ENCODE peak calls at places on chromosome 16, in four cellular contexts. T is breast epithelium, K is right lobe of liver, H is mesendoderm. J is an unnamed sample.

GRCh38 chr16:67833035-67833417 is 9.1 kb upstream of the THAP11 start:
- DNase-seq in T (no peak), K (no peak), H (no peak), J (no peak)

GRCh38 chr16:68848786-68849185 is 5.5 kb downstream of the TANGO6 start:
- DNase-seq in T (no peak), K (no peak), H (no peak), J (no peak)

GRCh38 chr16:4372578-4373355 is 1.1 kb downstream of the VASN start:
- DNase-seq in T (no peak), K (peak; percentile 94), H (peak; percentile 52), J (no peak)

GRCh38 chr16:31386157-31386984 is 6.8 kb upstream of the ITGAD start:
- DNase-seq in T (no peak), K (no peak), H (peak; percentile 78), J (no peak)

GRCh38 chr16:86095131-86095752 is 196.3 kb downstream of the IRF8 start:
- DNase-seq in T (no peak), K (peak; percentile 17), H (no peak), J (no peak)

GRCh38 chr16:24853830-24854229 is 8.1 kb downstream of the SLC5A11 start:
- DNase-seq in T (no peak), K (no peak), H (no peak), J (no peak)

GRCh38 chr16:30053376-30054015 is 12.1 kb upstream of the ALDOA start:
- DNase-seq in T (no peak), K (no peak), H (peak; percentile 86), J (no peak)

GRCh38 chr16:30775381-30776099 is 11.5 kb downstream of the ZNF629 start:
- DNase-seq in T (peak; percentile 74), K (peak; percentile 88), H (peak; percentile 96), J (peak; percentile 83)

GRCh38 chr16:55555436-55555835 is 11.0 kb upstream of the CAPNS2 start:
- DNase-seq in T (no peak), K (no peak), H (no peak), J (no peak)

GRCh38 chr16:84138824-84139627 is 6.0 kb downstream of the HSDL1 start:
- DNase-seq in T (no peak), K (no peak), H (peak; percentile 72), J (no peak)

GRCh38 chr16:86868070-86868469 is 289.7 kb downstream of the FOXL1 start:
- DNase-seq in T (no peak), K (no peak), H (no peak), J (no peak)

GRCh38 chr16:46691720-46692119 is 2.3 kb downstream of the ORC6 start:
- DNase-seq in T (no peak), K (no peak), H (no peak), J (no peak)

GRCh38 chr16:81455006-81455405 is 10.4 kb downstream of the CMIP start:
- DNase-seq in T (no peak), K (no peak), H (no peak), J (no peak)

GRCh38 chr16:22071352-22071923 is 20.9 kb upstream of the VWA3A start:
- DNase-seq in T (no peak), K (no peak), H (peak; percentile 23), J (no peak)

DNA sequence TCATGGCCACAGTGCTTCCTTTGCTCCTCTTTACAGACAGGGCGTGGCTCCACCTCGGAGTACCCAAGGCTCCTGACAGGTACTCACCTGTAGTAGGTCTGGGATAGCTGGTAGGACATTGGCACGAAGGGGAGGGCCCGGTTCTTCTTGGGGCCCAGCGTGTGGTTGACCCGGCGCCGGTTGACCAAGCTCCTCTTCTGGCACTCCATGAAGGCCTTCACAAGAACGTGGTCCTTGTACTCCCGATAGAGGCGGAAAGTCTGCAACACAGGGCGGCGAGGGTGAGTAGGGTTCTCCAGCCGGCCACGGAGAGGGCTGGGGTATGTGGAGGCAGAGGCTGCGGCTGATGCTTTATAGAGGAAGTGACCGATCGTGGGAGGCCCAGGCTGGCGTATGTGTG is 69.7 kb downstream of the IL21R start:
- DNase-seq in T (no peak), K (no peak), H (no peak), J (no peak)
- H3K27ac ChIP-seq in T (no peak overlapping the region), K (no peak overlapping the region), H (no peak overlapping the region), J (no peak overlapping the region)

DNA sequence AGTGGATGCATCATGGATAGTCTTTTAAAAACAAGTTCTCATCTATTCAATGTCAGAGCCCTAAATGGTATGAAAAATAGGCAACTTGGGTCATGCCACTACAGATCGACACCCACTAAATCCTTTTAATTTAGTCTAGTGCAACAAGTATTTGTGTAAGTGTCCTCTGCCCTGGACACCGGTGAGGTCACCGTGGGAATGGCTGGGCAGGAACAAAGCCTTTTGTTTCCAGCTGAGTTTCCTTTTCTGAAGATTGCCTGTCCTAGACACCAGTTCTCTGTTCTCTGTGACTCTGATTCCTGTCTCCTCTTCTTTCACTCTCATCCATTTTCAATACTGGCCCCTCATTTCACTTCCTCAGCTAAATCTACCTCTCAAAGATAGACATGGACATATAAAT is 446.5 kb downstream of the MAF start:
- DNase-seq in T (no peak), K (no peak), H (no peak), J (no peak)
- H3K27ac ChIP-seq in T (no peak overlapping the region), K (no peak overlapping the region), H (no peak overlapping the region), J (no peak overlapping the region)

DNA sequence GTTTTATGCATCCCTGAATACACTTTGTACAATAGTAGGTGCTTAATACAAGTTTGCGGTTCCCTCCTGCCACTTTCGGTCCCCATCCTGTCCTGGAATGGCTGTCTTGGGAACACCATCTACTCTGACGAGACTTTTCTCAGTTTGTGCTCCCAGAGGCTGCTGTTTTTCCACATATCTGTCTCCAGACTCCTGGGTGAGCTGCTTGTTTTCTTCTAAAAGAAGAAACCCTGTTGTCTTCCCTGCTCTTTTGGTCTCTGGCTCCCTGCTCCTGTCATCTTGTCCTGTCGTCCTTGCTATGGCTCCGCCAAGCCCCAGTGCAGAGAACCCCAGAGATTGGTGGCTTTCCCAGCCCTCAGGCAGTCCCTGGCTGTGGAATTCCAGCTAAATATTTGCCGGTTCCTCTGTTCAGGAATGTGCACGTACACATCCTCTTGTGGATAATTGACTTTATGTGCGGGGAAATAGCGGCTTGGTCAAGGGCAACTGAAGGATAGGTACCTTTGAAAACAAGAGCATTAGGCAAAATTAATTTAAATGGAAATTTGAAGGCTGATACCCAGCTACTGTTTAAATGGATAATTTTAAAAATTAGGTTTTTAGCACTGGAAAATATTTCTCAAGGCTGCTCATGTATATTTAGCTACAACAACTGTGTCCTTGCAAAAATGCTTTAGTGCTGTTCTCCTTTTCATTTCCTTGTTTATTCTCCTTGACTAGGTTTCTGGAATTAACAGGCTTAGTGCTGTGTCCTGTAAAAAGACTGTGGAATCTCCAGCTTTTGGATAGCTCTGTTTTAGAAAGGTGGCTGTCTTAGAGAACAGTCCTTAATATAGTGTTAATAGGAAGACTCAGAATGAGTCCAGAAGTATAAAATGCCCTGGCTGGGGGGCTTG is 50.2 kb upstream of the SLC12A3 start:
- DNase-seq in T (peak; percentile 38), K (no peak), H (peak; percentile 16), J (no peak)
- H3K27ac ChIP-seq in T (no peak overlapping the region), K (no peak overlapping the region), H (no peak overlapping the region), J (no peak overlapping the region)

GRCh38 chr16:70685061-70685937 is 554 bp downstream of the MTSS2 start:
- DNase-seq in T (no peak), K (peak; percentile 67), H (peak; percentile 28), J (no peak)
- H3K27ac ChIP-seq in T (peak overlapping the region; percentile 93), K (peak overlapping the region; percentile 88), H (peak overlapping the region; percentile 40), J (peak overlapping the region; percentile 91)

GRCh38 chr16:1674306-1674705 is 3.8 kb upstream of the JPT2 start:
- DNase-seq in T (no peak), K (no peak), H (no peak), J (no peak)

GRCh38 chr16:1673424-1674151 is 4.5 kb upstream of the JPT2 start:
- DNase-seq in T (no peak), K (no peak), H (no peak), J (no peak)

GRCh38 chr16:1676661-1677060 is 1.4 kb upstream of the JPT2 start:
- DNase-seq in T (no peak), K (no peak), H (no peak), J (no peak)

GRCh38 chr16:1677339-1677738 is 740 bp upstream of the JPT2 start:
- DNase-seq in T (no peak), K (no peak), H (no peak), J (no peak)

DNA sequence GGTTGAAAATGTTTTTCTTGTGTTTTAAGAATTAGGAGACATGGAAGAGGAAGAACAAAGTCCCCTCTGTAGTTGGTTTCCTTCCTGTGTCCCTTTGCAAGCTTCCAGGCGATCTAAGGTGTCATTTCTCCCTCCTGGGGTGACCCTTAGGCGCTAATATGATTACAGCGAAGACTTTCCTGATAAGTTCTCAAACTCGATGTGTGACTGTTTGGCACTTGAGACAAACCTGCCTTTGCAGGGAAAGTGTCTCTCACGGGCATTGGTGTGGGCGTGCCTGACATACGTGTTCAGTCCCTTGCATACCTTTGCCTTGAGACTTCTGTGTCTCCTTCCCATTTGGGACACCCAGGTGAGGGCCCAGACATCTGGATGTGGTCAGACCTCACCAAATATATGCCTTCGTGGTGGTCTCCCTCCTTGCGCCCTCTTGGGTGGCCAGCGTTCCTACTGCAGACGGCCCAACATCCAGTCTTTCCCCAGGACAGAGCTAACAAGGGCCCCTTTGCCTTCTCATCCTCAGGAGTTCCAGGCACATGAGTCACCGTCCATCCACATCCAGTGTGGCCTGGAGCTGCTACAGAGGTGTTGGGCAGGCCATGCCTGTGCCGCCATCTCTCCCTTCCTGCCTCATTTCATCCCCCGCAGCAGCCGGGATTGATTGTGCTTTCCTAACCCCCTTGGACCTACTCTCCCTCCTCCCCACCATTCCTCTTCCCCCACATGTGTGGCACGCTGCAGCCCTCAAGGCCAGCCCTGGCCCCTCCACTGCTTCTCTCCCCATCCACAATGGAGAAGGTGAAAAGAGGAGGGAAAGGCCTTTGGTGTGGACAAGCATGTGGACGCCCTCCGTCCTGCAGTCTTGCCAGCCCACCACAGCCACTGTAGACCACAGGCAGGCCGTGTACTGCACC is 3.1 kb upstream of the JPT2 start:
- DNase-seq in T (no peak), K (no peak), H (peak; percentile 55), J (no peak)
- H3K27ac ChIP-seq in T (no peak overlapping the region), K (no peak overlapping the region), H (no peak overlapping the region), J (no peak overlapping the region)

GRCh38 chr16:57787519-57787905 is 14.8 kb downstream of the KIFC3 start:
- DNase-seq in T (no peak), K (no peak), H (no peak), J (no peak)
- H3K27ac ChIP-seq in T (peak overlapping the region; percentile 40), K (no peak overlapping the region), H (no peak overlapping the region), J (peak overlapping the region; percentile 61)

GRCh38 chr16:56748191-56748590 is 18.3 kb downstream of the NUP93 start:
- DNase-seq in T (no peak), K (no peak), H (no peak), J (no peak)
- H3K27ac ChIP-seq in T (no peak overlapping the region), K (no peak overlapping the region), H (no peak overlapping the region), J (peak overlapping the region; percentile 26)

DNA sequence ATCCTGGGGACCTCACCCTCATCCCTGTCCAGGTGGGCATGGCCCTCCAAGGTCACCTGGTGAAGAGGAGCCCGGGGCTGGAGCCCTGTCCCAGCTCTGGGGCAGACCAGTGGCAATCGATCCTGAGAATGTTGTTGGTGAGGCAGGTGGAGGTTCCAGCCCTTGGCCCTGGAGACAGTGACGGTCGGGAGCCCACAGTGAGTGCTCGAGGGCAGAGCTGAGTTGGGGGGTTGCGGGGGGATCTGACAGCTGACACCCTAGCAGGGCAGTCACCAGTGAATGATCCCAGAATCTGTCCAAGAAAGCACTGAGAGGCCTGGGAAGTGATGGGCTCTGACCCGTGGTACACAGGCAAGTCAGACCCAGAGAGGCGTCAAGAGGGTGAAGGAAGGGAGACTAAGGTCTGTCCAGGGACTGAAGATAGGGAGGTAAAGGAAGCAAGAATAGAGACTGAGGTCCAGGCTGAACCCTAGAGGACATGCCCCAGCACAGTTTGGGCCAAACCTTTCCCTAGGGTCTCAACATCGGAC is 17.6 kb downstream of the POLR3K start:
- DNase-seq in T (no peak), K (no peak), H (no peak), J (no peak)
- H3K27ac ChIP-seq in T (no peak overlapping the region), K (no peak overlapping the region), H (no peak overlapping the region), J (no peak overlapping the region)

GRCh38 chr16:19851476-19851875 is 33.2 kb downstream of the GPRC5B start:
- DNase-seq in T (no peak), K (no peak), H (no peak), J (no peak)
- H3K27ac ChIP-seq in T (peak overlapping the region; percentile 8), K (no peak overlapping the region), H (no peak overlapping the region), J (no peak overlapping the region)